ENCODE peak calls at places on chromosomes 12 and 14, in ten cellular contexts. One of them, this sample, is unnamed.

GRCh38 chr12:121776190-121777098 is 17.0 kb downstream of the RHOF start:
- DNase-seq in left ventricle myocardium inferior: peak
- DNase-seq in adrenal gland: peak
- DNase-seq in neural progenitor cell: peak
- DNase-seq in colonic mucosa: peak
- DNase-seq in uterus: peak
- DNase-seq in fibroblast of mammary gland: peak
- DNase-seq in mucosa of descending colon: peak
- DNase-seq in heart right ventricle: peak
- DNase-seq in sigmoid colon: peak
- DNase-seq in this sample: no peak

GRCh38 chr14:32724864-32725550 is 213.7 kb upstream of the NPAS3 start:
- DNase-seq in left ventricle myocardium inferior: no peak
- DNase-seq in adrenal gland: no peak
- DNase-seq in neural progenitor cell: no peak
- DNase-seq in colonic mucosa: no peak
- DNase-seq in uterus: no peak
- DNase-seq in fibroblast of mammary gland: peak
- DNase-seq in mucosa of descending colon: no peak
- DNase-seq in heart right ventricle: no peak
- DNase-seq in sigmoid colon: no peak
- DNase-seq in this sample: peak

GRCh38 chr14:37668646-37669045 is 73.2 kb downstream of the TTC6 start:
- DNase-seq in left ventricle myocardium inferior: no peak
- DNase-seq in adrenal gland: no peak
- DNase-seq in neural progenitor cell: no peak
- DNase-seq in colonic mucosa: no peak
- DNase-seq in uterus: no peak
- DNase-seq in fibroblast of mammary gland: no peak
- DNase-seq in mucosa of descending colon: no peak
- DNase-seq in heart right ventricle: no peak
- DNase-seq in sigmoid colon: no peak
- DNase-seq in this sample: peak

GRCh38 chr14:22418631-22419030 is 170.4 kb downstream of the DAD1 start:
- DNase-seq in left ventricle myocardium inferior: no peak
- DNase-seq in adrenal gland: no peak
- DNase-seq in neural progenitor cell: no peak
- DNase-seq in colonic mucosa: no peak
- DNase-seq in uterus: no peak
- DNase-seq in fibroblast of mammary gland: no peak
- DNase-seq in mucosa of descending colon: no peak
- DNase-seq in heart right ventricle: no peak
- DNase-seq in sigmoid colon: no peak
- DNase-seq in this sample: no peak

GRCh38 chr12:121124402-121125109 is 8.1 kb upstream of the P2RX7 start:
- DNase-seq in left ventricle myocardium inferior: no peak
- DNase-seq in adrenal gland: no peak
- DNase-seq in neural progenitor cell: no peak
- DNase-seq in colonic mucosa: no peak
- DNase-seq in uterus: no peak
- DNase-seq in fibroblast of mammary gland: peak
- DNase-seq in mucosa of descending colon: no peak
- DNase-seq in heart right ventricle: peak
- DNase-seq in sigmoid colon: no peak
- DNase-seq in this sample: peak

GRCh38 chr14:36657409-36658090 is 4.1 kb upstream of the PAX9 start:
- DNase-seq in left ventricle myocardium inferior: no peak
- DNase-seq in adrenal gland: no peak
- DNase-seq in neural progenitor cell: peak
- DNase-seq in colonic mucosa: no peak
- DNase-seq in uterus: no peak
- DNase-seq in fibroblast of mammary gland: peak
- DNase-seq in mucosa of descending colon: no peak
- DNase-seq in heart right ventricle: no peak
- DNase-seq in sigmoid colon: no peak
- DNase-seq in this sample: no peak

GRCh38 chr12:102691773-102692555 is 211.6 kb upstream of the IGF1 start:
- DNase-seq in left ventricle myocardium inferior: no peak
- DNase-seq in adrenal gland: no peak
- DNase-seq in neural progenitor cell: no peak
- DNase-seq in colonic mucosa: no peak
- DNase-seq in uterus: no peak
- DNase-seq in fibroblast of mammary gland: no peak
- DNase-seq in mucosa of descending colon: no peak
- DNase-seq in heart right ventricle: no peak
- DNase-seq in sigmoid colon: no peak
- DNase-seq in this sample: no peak

GRCh38 chr12:44053550-44054243 is 217.8 kb downstream of the TMEM117 start:
- DNase-seq in left ventricle myocardium inferior: no peak
- DNase-seq in adrenal gland: no peak
- DNase-seq in neural progenitor cell: no peak
- DNase-seq in colonic mucosa: no peak
- DNase-seq in uterus: no peak
- DNase-seq in fibroblast of mammary gland: peak
- DNase-seq in mucosa of descending colon: no peak
- DNase-seq in heart right ventricle: peak
- DNase-seq in sigmoid colon: no peak
- DNase-seq in this sample: peak

GRCh38 chr12:92505373-92506340 is 197.1 kb upstream of the PLEKHG7 start:
- DNase-seq in left ventricle myocardium inferior: peak
- DNase-seq in adrenal gland: no peak
- DNase-seq in neural progenitor cell: peak
- DNase-seq in colonic mucosa: peak
- DNase-seq in uterus: peak
- DNase-seq in fibroblast of mammary gland: peak
- DNase-seq in mucosa of descending colon: peak
- DNase-seq in heart right ventricle: peak
- DNase-seq in sigmoid colon: peak
- DNase-seq in this sample: no peak

GRCh38 chr12:95674631-95675030 is 115.9 kb downstream of the NTN4 start:
- DNase-seq in left ventricle myocardium inferior: no peak
- DNase-seq in adrenal gland: no peak
- DNase-seq in neural progenitor cell: no peak
- DNase-seq in colonic mucosa: no peak
- DNase-seq in uterus: no peak
- DNase-seq in fibroblast of mammary gland: peak
- DNase-seq in mucosa of descending colon: no peak
- DNase-seq in heart right ventricle: peak
- DNase-seq in sigmoid colon: no peak
- DNase-seq in this sample: no peak

GRCh38 chr14:44463386-44464004 is 43.6 kb downstream of the FSCB start:
- DNase-seq in left ventricle myocardium inferior: no peak
- DNase-seq in adrenal gland: no peak
- DNase-seq in neural progenitor cell: no peak
- DNase-seq in colonic mucosa: no peak
- DNase-seq in uterus: no peak
- DNase-seq in fibroblast of mammary gland: no peak
- DNase-seq in mucosa of descending colon: no peak
- DNase-seq in heart right ventricle: no peak
- DNase-seq in sigmoid colon: no peak
- DNase-seq in this sample: no peak

GRCh38 chr12:83197483-83197914 is 510.8 kb downstream of the TMTC2 start:
- DNase-seq in left ventricle myocardium inferior: no peak
- DNase-seq in adrenal gland: no peak
- DNase-seq in neural progenitor cell: peak
- DNase-seq in colonic mucosa: no peak
- DNase-seq in uterus: no peak
- DNase-seq in fibroblast of mammary gland: no peak
- DNase-seq in mucosa of descending colon: no peak
- DNase-seq in heart right ventricle: no peak
- DNase-seq in sigmoid colon: no peak
- DNase-seq in this sample: no peak
- TF ChIP-seq CTCF in left ventricle myocardium inferior: no peak
- TF ChIP-seq CTCF in adrenal gland: no peak
- TF ChIP-seq CTCF in neural progenitor cell: peak
- TF ChIP-seq CTCF in colonic mucosa: no peak
- TF ChIP-seq CTCF in uterus: no peak
- TF ChIP-seq CTCF in fibroblast of mammary gland: no peak
- TF ChIP-seq CTCF in mucosa of descending colon: no peak
- TF ChIP-seq CTCF in heart right ventricle: no peak
- TF ChIP-seq CTCF in sigmoid colon: no peak
- TF ChIP-seq CTCF in this sample: no peak

GRCh38 chr12:561908-562593 is 101.2 kb downstream of the NINJ2 start:
- DNase-seq in left ventricle myocardium inferior: peak
- DNase-seq in adrenal gland: peak
- DNase-seq in neural progenitor cell: no peak
- DNase-seq in colonic mucosa: no peak
- DNase-seq in uterus: no peak
- DNase-seq in fibroblast of mammary gland: no peak
- DNase-seq in mucosa of descending colon: peak
- DNase-seq in heart right ventricle: no peak
- DNase-seq in sigmoid colon: peak
- DNase-seq in this sample: no peak
- H3K4me3 ChIP-seq in left ventricle myocardium inferior: peak
- H3K4me3 ChIP-seq in adrenal gland: no peak
- H3K4me3 ChIP-seq in neural progenitor cell: no peak
- H3K4me3 ChIP-seq in colonic mucosa: no peak
- H3K4me3 ChIP-seq in uterus: no peak
- H3K4me3 ChIP-seq in fibroblast of mammary gland: no peak
- H3K4me3 ChIP-seq in mucosa of descending colon: no peak
- H3K4me3 ChIP-seq in heart right ventricle: no peak
- H3K4me3 ChIP-seq in sigmoid colon: no peak
- H3K4me3 ChIP-seq in this sample: no peak

DNA sequence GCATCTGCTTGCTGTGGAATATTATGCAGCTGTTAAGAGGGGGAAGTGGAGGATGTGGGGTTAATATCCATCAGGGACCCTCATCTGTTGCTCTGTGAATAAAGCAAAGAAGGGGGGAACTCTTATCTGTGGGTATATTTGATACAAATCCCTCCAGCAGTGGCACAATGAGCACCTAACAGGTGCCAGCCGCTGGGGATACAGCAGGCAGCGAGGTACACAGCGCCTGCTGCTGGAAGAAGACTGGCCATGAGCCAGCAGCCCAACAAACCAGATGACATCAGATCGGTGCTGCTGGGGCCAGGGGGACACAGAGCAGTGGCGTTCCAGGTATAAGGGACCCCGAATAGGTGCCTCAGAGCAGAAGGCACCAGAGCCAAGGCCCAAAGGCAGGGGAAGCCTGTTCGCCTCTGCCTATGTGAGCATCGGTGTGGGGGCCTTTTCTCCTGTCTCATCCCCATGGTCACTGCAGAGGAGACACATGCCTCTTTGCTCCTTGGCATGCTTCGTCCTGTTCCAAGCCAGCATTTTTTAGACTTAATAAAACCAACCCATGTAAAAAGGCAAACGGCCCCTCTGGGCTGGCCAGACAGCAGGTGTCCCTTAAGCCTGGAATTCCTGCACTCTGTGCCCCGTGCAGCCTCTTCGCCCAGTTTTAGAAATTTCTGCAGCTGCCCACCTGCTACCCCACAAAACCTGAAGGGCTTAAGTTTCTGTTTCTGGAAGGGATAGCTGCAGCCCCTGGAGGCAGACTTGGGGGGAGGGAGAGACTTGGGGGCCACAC is 1.6 kb upstream of the CKB start:
- DNase-seq in left ventricle myocardium inferior: no peak
- DNase-seq in adrenal gland: no peak
- DNase-seq in neural progenitor cell: no peak
- DNase-seq in colonic mucosa: peak
- DNase-seq in uterus: no peak
- DNase-seq in fibroblast of mammary gland: no peak
- DNase-seq in mucosa of descending colon: peak
- DNase-seq in heart right ventricle: no peak
- DNase-seq in sigmoid colon: no peak
- DNase-seq in this sample: no peak
- TF ChIP-seq CTCF in left ventricle myocardium inferior: no peak
- TF ChIP-seq CTCF in adrenal gland: no peak
- TF ChIP-seq CTCF in neural progenitor cell: peak
- TF ChIP-seq CTCF in colonic mucosa: no peak
- TF ChIP-seq CTCF in uterus: no peak
- TF ChIP-seq CTCF in fibroblast of mammary gland: no peak
- TF ChIP-seq CTCF in mucosa of descending colon: no peak
- TF ChIP-seq CTCF in heart right ventricle: no peak
- TF ChIP-seq CTCF in sigmoid colon: no peak
- TF ChIP-seq CTCF in this sample: no peak

GRCh38 chr12:47812797-47813490 is 6.8 kb downstream of the HDAC7 start:
- DNase-seq in left ventricle myocardium inferior: peak
- DNase-seq in adrenal gland: peak
- DNase-seq in neural progenitor cell: peak
- DNase-seq in colonic mucosa: peak
- DNase-seq in uterus: peak
- DNase-seq in fibroblast of mammary gland: peak
- DNase-seq in mucosa of descending colon: peak
- DNase-seq in heart right ventricle: peak
- DNase-seq in sigmoid colon: peak
- DNase-seq in this sample: no peak

GRCh38 chr12:47813491-47814196 is 6.1 kb downstream of the HDAC7 start:
- DNase-seq in left ventricle myocardium inferior: no peak
- DNase-seq in adrenal gland: no peak
- DNase-seq in neural progenitor cell: peak
- DNase-seq in colonic mucosa: no peak
- DNase-seq in uterus: no peak
- DNase-seq in fibroblast of mammary gland: peak
- DNase-seq in mucosa of descending colon: peak
- DNase-seq in heart right ventricle: peak
- DNase-seq in sigmoid colon: no peak
- DNase-seq in this sample: no peak

GRCh38 chr12:47811070-47811391 is 8.7 kb downstream of the HDAC7 start:
- DNase-seq in left ventricle myocardium inferior: no peak
- DNase-seq in adrenal gland: no peak
- DNase-seq in neural progenitor cell: no peak
- DNase-seq in colonic mucosa: no peak
- DNase-seq in uterus: no peak
- DNase-seq in fibroblast of mammary gland: no peak
- DNase-seq in mucosa of descending colon: peak
- DNase-seq in heart right ventricle: no peak
- DNase-seq in sigmoid colon: no peak
- DNase-seq in this sample: no peak

GRCh38 chr12:47814539-47815170 is 5.0 kb downstream of the HDAC7 start:
- DNase-seq in left ventricle myocardium inferior: no peak
- DNase-seq in adrenal gland: no peak
- DNase-seq in neural progenitor cell: no peak
- DNase-seq in colonic mucosa: no peak
- DNase-seq in uterus: no peak
- DNase-seq in fibroblast of mammary gland: no peak
- DNase-seq in mucosa of descending colon: peak
- DNase-seq in heart right ventricle: no peak
- DNase-seq in sigmoid colon: no peak
- DNase-seq in this sample: no peak

GRCh38 chr12:47811581-47812484 is 7.9 kb downstream of the HDAC7 start:
- DNase-seq in left ventricle myocardium inferior: peak
- DNase-seq in adrenal gland: no peak
- DNase-seq in neural progenitor cell: no peak
- DNase-seq in colonic mucosa: no peak
- DNase-seq in uterus: peak
- DNase-seq in fibroblast of mammary gland: peak
- DNase-seq in mucosa of descending colon: peak
- DNase-seq in heart right ventricle: peak
- DNase-seq in sigmoid colon: peak
- DNase-seq in this sample: peak
- H3K4me3 ChIP-seq in left ventricle myocardium inferior: peak
- H3K4me3 ChIP-seq in adrenal gland: peak
- H3K4me3 ChIP-seq in neural progenitor cell: peak
- H3K4me3 ChIP-seq in colonic mucosa: no peak
- H3K4me3 ChIP-seq in uterus: no peak
- H3K4me3 ChIP-seq in fibroblast of mammary gland: peak
- H3K4me3 ChIP-seq in mucosa of descending colon: no peak
- H3K4me3 ChIP-seq in heart right ventricle: peak
- H3K4me3 ChIP-seq in sigmoid colon: no peak
- H3K4me3 ChIP-seq in this sample: no peak

This sample was measured in AG09309.